ENCODE peak calls at places on chromosomes 16 and 17, in nine cellular contexts. T, O, C, E, W, N, Z, R and H are unnamed samples.

GRCh38 chr16:57899771-57900661 is 70.9 kb downstream of the CNGB1 start:
- DNase-seq in Z (peak), E (peak), C (peak), N (peak), T (peak), W (peak), R (peak), O (peak), H (peak)

GRCh38 chr17:67995568-67996191 is 589 bp downstream of the C17orf58 start:
- DNase-seq in Z (no peak), R (no peak), O (peak), T (no peak), E (peak), W (no peak), N (peak), C (no peak), H (no peak)

GRCh38 chr17:77019955-77020379 is 120.8 kb upstream of the SEC14L1 start:
- DNase-seq in O (peak), C (peak), Z (no peak), N (no peak), R (no peak), E (no peak), W (no peak), T (no peak), H (no peak)

GRCh38 chr16:81600275-81600674 is 155.7 kb downstream of the CMIP start:
- DNase-seq in N (peak), C (no peak), Z (no peak), O (no peak), W (no peak), R (no peak), E (peak), T (no peak), H (no peak)

GRCh38 chr16:4032768-4033167 is 83.5 kb downstream of the ADCY9 start:
- DNase-seq in C (peak), R (no peak), W (peak), O (no peak), Z (no peak), E (peak), N (peak), T (peak), H (no peak)

GRCh38 chr16:69564845-69565610 is 738 bp upstream of the NFAT5 start:
- DNase-seq in C (no peak), N (peak), R (no peak), Z (no peak), E (no peak), W (no peak), T (no peak), O (no peak), H (no peak)

GRCh38 chr17:27760069-27760885 is 40.1 kb downstream of the NOS2 start:
- DNase-seq in T (peak), C (no peak), Z (peak), N (peak), E (peak), R (peak), O (peak), W (peak), H (peak)

GRCh38 chr17:44916781-44917241 is 1.5 kb upstream of the GFAP start:
- DNase-seq in E (peak), O (peak), R (no peak), N (peak), C (no peak), W (no peak), Z (no peak), T (peak), H (peak)

GRCh38 chr17:75508122-75508719 is 7.1 kb downstream of the CASKIN2 start:
- DNase-seq in N (no peak), T (no peak), R (no peak), W (no peak), C (no peak), Z (no peak), E (no peak), O (no peak), H (no peak)

GRCh38 chr16:46728804-46729203 is 19.3 kb downstream of the MYLK3 start:
- DNase-seq in W (no peak), T (no peak), O (no peak), C (no peak), R (no peak), N (no peak), Z (no peak), E (peak), H (no peak)

GRCh38 chr16:75326333-75326732 is 74.9 kb upstream of the BCAR1 start:
- DNase-seq in T (no peak), N (no peak), O (no peak), R (no peak), Z (no peak), C (no peak), W (no peak), E (no peak), H (peak)

GRCh38 chr16:66935319-66936011 is at the start of gene CES2:
- DNase-seq in W (no peak), O (peak), N (peak), T (peak), Z (no peak), R (no peak), E (peak), C (no peak), H (no peak)

GRCh38 chr17:72465191-72466024 is 344.6 kb downstream of the SOX9 start:
- DNase-seq in T (peak), R (peak), W (no peak), N (peak), E (no peak), Z (no peak), C (no peak), O (peak), H (peak)

GRCh38 chr17:47686276-47686635 is 7.7 kb upstream of the TBKBP1 start:
- DNase-seq in N (peak), Z (no peak), R (no peak), O (no peak), E (peak), W (no peak), T (no peak), C (no peak), H (no peak)

GRCh38 chr17:47257651-47258339 is 4.2 kb downstream of the ITGB3 start:
- DNase-seq in W (no peak), E (peak), C (peak), Z (no peak), O (no peak), N (peak), R (no peak), T (no peak), H (no peak)

GRCh38 chr16:2954228-2954627 is 9.8 kb upstream of the KREMEN2 start:
- DNase-seq in C (no peak), E (no peak), Z (no peak), R (no peak), N (no peak), W (no peak), O (peak), T (no peak), H (no peak)